ENCODE peak calls at places on chromosome 11, in four cellular contexts. C, K, L and X are unnamed samples.
A peak's percentile ranks its signal among the peaks of the same experiment; 100 is the strongest.

GRCh38 chr11:116970485-116971292 is 127.5 kb downstream of the SIK3 start:
- DNase-seq in C (no peak), K (no peak), L (no peak), X (no peak)

GRCh38 chr11:17538054-17538453 is 6.2 kb downstream of the USH1C start:
- DNase-seq in C (no peak), K (no peak), L (no peak), X (no peak)

GRCh38 chr11:35721576-35722341 is 59.2 kb downstream of the TRIM44 start:
- DNase-seq in C (no peak), K (no peak), L (no peak), X (no peak)

GRCh38 chr11:36375348-36376314 is 79.5 kb downstream of the PRR5L start:
- DNase-seq in C (no peak), K (no peak), L (no peak), X (no peak)

GRCh38 chr11:117583063-117583801 is 213.8 kb downstream of the DSCAML1 start:
- DNase-seq in C (no peak), K (no peak), L (peak; percentile 38), X (peak; percentile 34)

GRCh38 chr11:123707606-123708205 is 33.8 kb downstream of the ZNF202 start:
- DNase-seq in C (peak; percentile 54), K (peak; percentile 60), L (peak; percentile 66), X (peak; percentile 22)

GRCh38 chr11:68342459-68343158 is 30.2 kb downstream of the LRP5 start:
- DNase-seq in C (no peak), K (no peak), L (no peak), X (no peak)

GRCh38 chr11:76167590-76167989 is 38.7 kb downstream of the WNT11 start:
- DNase-seq in C (no peak), K (no peak), L (no peak), X (no peak)

GRCh38 chr11:131612576-131612975 is 242.2 kb downstream of the NTM start:
- DNase-seq in C (no peak), K (no peak), L (no peak), X (peak; percentile 43)

GRCh38 chr11:134270250-134270714 is 5.9 kb upstream of the GLB1L3 start:
- DNase-seq in C (no peak), K (no peak), L (no peak), X (no peak)

GRCh38 chr11:61777234-61778090 is 14.9 kb downstream of the TMEM258 start:
- DNase-seq in C (peak; percentile 89), K (no peak), L (no peak), X (peak; percentile 64)
- TF ChIP-seq CTCF in C (no peak), K (no peak), L (no peak), X (no peak)

GRCh38 chr11:33735426-33736147 is 636 bp downstream of the CD59 start:
- DNase-seq in C (peak; percentile 42), K (peak; percentile 44), L (no peak), X (peak; percentile 39)

GRCh38 chr11:33735166-33735425 is 1.1 kb downstream of the CD59 start:
- DNase-seq in C (no peak), K (no peak), L (no peak), X (no peak)

GRCh38 chr11:33734441-33735165 is 1.6 kb downstream of the CD59 start:
- DNase-seq in C (no peak), K (no peak), L (no peak), X (no peak)

GRCh38 chr11:33737362-33737821 is 1.2 kb upstream of the CD59 start:
- DNase-seq in C (no peak), K (no peak), L (no peak), X (no peak)

DNA sequence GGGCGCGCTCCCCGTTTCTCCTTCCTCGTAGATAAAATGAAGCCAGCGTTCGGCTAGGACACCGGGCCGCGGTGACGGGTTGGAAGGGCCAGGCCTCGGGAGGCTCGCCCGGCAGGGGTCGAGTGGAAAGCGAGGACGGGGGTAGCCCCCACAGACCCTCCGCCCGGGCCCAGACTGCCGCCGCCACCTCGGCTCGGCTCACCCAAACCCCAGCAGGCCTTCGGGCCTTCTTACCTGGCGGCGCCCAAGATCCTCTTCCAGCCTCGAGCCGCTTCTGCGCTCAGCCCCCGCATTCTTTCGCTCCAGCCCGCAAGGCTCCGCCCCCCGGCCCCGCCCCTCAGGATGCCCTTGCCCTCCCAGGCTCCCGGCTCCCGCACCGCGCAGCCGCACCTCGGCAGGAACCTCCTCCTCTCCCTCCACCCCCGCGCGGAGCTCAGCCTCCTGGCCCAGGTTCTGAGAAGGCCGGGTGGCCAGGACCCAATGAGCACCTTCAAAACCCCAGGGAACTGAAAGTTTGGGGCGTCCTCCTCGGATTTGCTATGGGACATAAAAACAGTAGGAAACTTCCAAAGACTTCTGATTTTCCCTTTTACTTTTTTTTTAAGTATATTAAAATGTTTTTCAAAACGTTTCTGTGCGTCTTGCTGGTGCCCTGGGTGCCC is at the start of gene CD59:
- DNase-seq in C (peak; percentile 98), K (peak; percentile 94), L (peak; percentile 87), X (peak; percentile 98)
- TF ChIP-seq CTCF in C (no peak), K (no peak), L (peak; percentile 21), X (no peak)

GRCh38 chr11:126185200-126186030 is 26.0 kb downstream of the RPUSD4 start:
- DNase-seq in C (no peak), K (no peak), L (no peak), X (no peak)

GRCh38 chr11:126186031-126186698 is 25.3 kb downstream of the RPUSD4 start:
- DNase-seq in C (no peak), K (no peak), L (no peak), X (peak; percentile 69)

GRCh38 chr11:126189109-126189929 is 22.1 kb downstream of the RPUSD4 start:
- DNase-seq in C (no peak), K (no peak), L (no peak), X (no peak)

GRCh38 chr11:126188332-126189108 is 22.9 kb downstream of the RPUSD4 start:
- DNase-seq in C (no peak), K (no peak), L (no peak), X (no peak)

GRCh38 chr11:126186708-126187481 is 24.6 kb downstream of the RPUSD4 start:
- DNase-seq in C (no peak), K (no peak), L (no peak), X (no peak)
- TF ChIP-seq CTCF in C (no peak), K (no peak), L (peak; percentile 41), X (no peak)

GRCh38 chr11:86275493-86276370 is 26.3 kb upstream of the HIKESHI start:
- DNase-seq in C (no peak), K (no peak), L (no peak), X (no peak)

GRCh38 chr11:86277741-86278140 is 24.3 kb upstream of the HIKESHI start:
- DNase-seq in C (no peak), K (no peak), L (no peak), X (no peak)

GRCh38 chr11:86278226-86278625 is 23.8 kb upstream of the HIKESHI start:
- DNase-seq in C (no peak), K (no peak), L (no peak), X (no peak)

GRCh38 chr11:86274999-86275398 is 27.0 kb upstream of the HIKESHI start:
- DNase-seq in C (no peak), K (no peak), L (no peak), X (no peak)

GRCh38 chr11:86274503-86274902 is 27.5 kb upstream of the HIKESHI start:
- DNase-seq in C (no peak), K (no peak), L (no peak), X (no peak)
- TF ChIP-seq CTCF in C (no peak), K (peak; percentile 18), L (peak; percentile 34), X (no peak)

GRCh38 chr11:30911247-30911646 is 325.1 kb upstream of the MPPED2 start:
- DNase-seq in C (no peak), K (no peak), L (no peak), X (no peak)

GRCh38 chr11:30919389-30920172 is 333.4 kb upstream of the MPPED2 start:
- DNase-seq in C (no peak), K (no peak), L (no peak), X (no peak)

GRCh38 chr11:30917859-30918478 is 331.8 kb upstream of the MPPED2 start:
- DNase-seq in C (no peak), K (peak; percentile 47), L (peak; percentile 46), X (no peak)

GRCh38 chr11:30916764-30917163 is 330.6 kb upstream of the MPPED2 start:
- DNase-seq in C (no peak), K (no peak), L (no peak), X (no peak)

GRCh38 chr11:30914143-30914762 is 328.1 kb upstream of the MPPED2 start:
- DNase-seq in C (peak; percentile 71), K (peak; percentile 42), L (peak; percentile 58), X (peak; percentile 45)
- TF ChIP-seq CTCF in C (peak; percentile 37), K (peak; percentile 28), L (peak; percentile 79), X (peak; percentile 76)

GRCh38 chr11:118789501-118790356 is 1.2 kb downstream of the DDX6 start:
- DNase-seq in C (no peak), K (peak; percentile 12), L (no peak), X (no peak)

GRCh38 chr11:118790357-118791014 is 478 bp downstream of the DDX6 start:
- DNase-seq in C (peak; percentile 65), K (peak; percentile 63), L (peak; percentile 51), X (peak; percentile 58)

GRCh38 chr11:118791961-118792578 is 1.1 kb upstream of the DDX6 start:
- DNase-seq in C (no peak), K (peak; percentile 10), L (no peak), X (no peak)

GRCh38 chr11:118792642-118793124 is 1.7 kb upstream of the DDX6 start:
- DNase-seq in C (peak; percentile 58), K (peak; percentile 93), L (peak; percentile 43), X (peak; percentile 49)

GRCh38 chr11:118791015-118791960 is at the start of gene DDX6:
- DNase-seq in C (peak; percentile 92), K (peak; percentile 81), L (peak; percentile 86), X (peak; percentile 93)
- TF ChIP-seq CTCF in C (peak; percentile 24), K (no peak), L (peak; percentile 30), X (peak; percentile 44)